ENCODE peak calls at places on chromosomes 7 and 10, in ten cellular contexts. J is pons; K is activated naive CD4-positive, alpha-beta T cell; G is IMR-90; S is T-helper 2 cell; P is iPS-NIHi11; W is HEK293T; M is AG10803; R is stimulated activated naive CD8-positive, alpha-beta T cell treated with anti-CD3 and anti-CD28 coated beads, Interleukin-15, Interleukin-2, amounts not matched to agents 100 U/mL and 50 U/mL, for 24 hours; Q is NCI-H460. X is an unnamed sample.

GRCh38 chr10:23069019-23069665 is 26.2 kb upstream of the MSRB2 start:
- DNase-seq in M (no peak), G (no peak), S (peak; percentile 77), Q (no peak), P (no peak), J (no peak), W (no peak), R (no peak), K (no peak), X (no peak)

GRCh38 chr10:5658871-5659618 is 7.3 kb downstream of the ASB13 start:
- DNase-seq in S (no peak), P (peak; percentile 59), M (no peak), J (no peak), W (no peak), G (no peak), K (no peak), Q (no peak), R (no peak), X (no peak)

GRCh38 chr10:51879238-51879637 is 179.8 kb upstream of the CSTF2T start:
- DNase-seq in Q (peak; percentile 5), P (no peak), S (peak; percentile 67), R (no peak), J (peak; percentile 29), G (peak; percentile 100), K (no peak), M (peak; percentile 100), W (no peak), X (no peak)

GRCh38 chr7:102991540-102992214 is 78.9 kb downstream of the LRRC17 start:
- DNase-seq in K (no peak), S (no peak), G (peak; percentile 99), R (no peak), W (peak; percentile 48), Q (peak; percentile 88), M (peak; percentile 86), J (no peak), P (no peak), X (no peak)

GRCh38 chr7:3510101-3511020 is 209.3 kb downstream of the SDK1 start:
- DNase-seq in G (peak; percentile 4), Q (no peak), W (no peak), M (no peak), R (no peak), S (no peak), P (no peak), J (no peak), K (no peak), X (no peak)

GRCh38 chr10:77889277-77889903 is 37.2 kb downstream of the DLG5 start:
- DNase-seq in G (no peak), W (peak; percentile 37), M (no peak), R (no peak), K (no peak), S (no peak), J (peak; percentile 95), Q (no peak), P (peak; percentile 87), X (peak; percentile 47)

GRCh38 chr7:158274404-158274811 is 313.2 kb downstream of the PTPRN2 start:
- DNase-seq in G (no peak), W (no peak), K (no peak), R (no peak), Q (no peak), S (no peak), J (no peak), M (no peak), P (no peak), X (no peak)

GRCh38 chr7:98719396-98719795 is 102.3 kb downstream of the NPTX2 start:
- DNase-seq in J (no peak), M (no peak), K (no peak), P (no peak), R (no peak), W (no peak), Q (no peak), S (no peak), G (no peak), X (no peak)

GRCh38 chr7:16702433-16702832 is 51.1 kb upstream of the TSPAN13 start:
- DNase-seq in J (no peak), M (no peak), P (no peak), W (no peak), S (no peak), K (no peak), G (no peak), R (no peak), Q (no peak), X (no peak)

GRCh38 chr7:85185355-85186082 is 1.3 kb downstream of the SEMA3D start:
- DNase-seq in J (peak; percentile 42), W (peak; percentile 62), P (peak; percentile 52), K (no peak), Q (no peak), R (no peak), G (peak; percentile 61), S (no peak), M (peak; percentile 65), X (peak; percentile 76)

GRCh38 chr7:135102372-135102771 is 45.5 kb upstream of the TMEM140 start:
- DNase-seq in W (no peak), K (no peak), G (no peak), M (no peak), J (no peak), Q (no peak), S (peak; percentile 19), R (no peak), P (no peak), X (no peak)

GRCh38 chr7:130461256-130461655 is 20.4 kb upstream of the CEP41 start:
- DNase-seq in S (no peak), R (no peak), Q (no peak), G (no peak), K (no peak), P (no peak), M (peak; percentile 87), J (no peak), W (no peak), X (no peak)

GRCh38 chr10:13086051-13086450 is 13.9 kb upstream of the OPTN start:
- DNase-seq in S (no peak), G (peak; percentile 48), J (no peak), K (no peak), W (no peak), M (peak; percentile 33), P (no peak), Q (no peak), R (no peak), X (no peak)

GRCh38 chr7:150740053-150740452 is 2.8 kb downstream of the GIMAP5 start:
- DNase-seq in W (no peak), P (no peak), G (no peak), J (no peak), M (no peak), K (no peak), R (peak; percentile 41), S (no peak), Q (no peak), X (no peak)

GRCh38 chr7:136183981-136184380 is 206.8 kb upstream of the MTPN start:
- DNase-seq in S (no peak), P (peak; percentile 41), Q (no peak), G (peak; percentile 10), W (no peak), R (no peak), K (no peak), M (no peak), J (peak; percentile 20), X (no peak)

GRCh38 chr7:107836237-107837144 is 33.5 kb upstream of the SLC26A3 start:
- DNase-seq in W (no peak), M (no peak), P (no peak), Q (no peak), R (no peak), G (no peak), K (no peak), S (no peak), J (no peak), X (no peak)

GRCh38 chr10:30215631-30216030 is 133.4 kb downstream of the MTPAP start:
- DNase-seq in G (no peak), R (no peak), P (no peak), K (no peak), W (no peak), J (no peak), S (no peak), Q (no peak), M (peak; percentile 25), X (no peak)

GRCh38 chr10:48439031-48439430 is 132.6 kb downstream of the MAPK8 start:
- DNase-seq in R (no peak), S (no peak), G (peak; percentile 81), Q (no peak), M (peak; percentile 80), P (no peak), J (no peak), W (no peak), K (no peak), X (no peak)

GRCh38 chr10:21526184-21526951 is 886 bp upstream of the SKIDA1 start:
- DNase-seq in G (peak; percentile 64), R (peak; percentile 67), K (no peak), S (peak; percentile 62), J (peak; percentile 60), P (peak; percentile 66), Q (peak; percentile 61), M (peak; percentile 88), W (peak; percentile 51), X (peak; percentile 80)

GRCh38 chr7:5339949-5340348 is 57.2 kb downstream of the SLC29A4 start:
- DNase-seq in S (no peak), G (no peak), M (no peak), K (no peak), W (no peak), Q (no peak), R (no peak), P (no peak), J (no peak), X (no peak)

GRCh38 chr10:132626761-132627735 is 89.5 kb downstream of the INPP5A start:
- DNase-seq in K (no peak), G (no peak), W (no peak), R (no peak), J (peak; percentile 50), S (no peak), P (no peak), M (no peak), Q (no peak), X (no peak)

GRCh38 chr7:134886353-134887057 is 99.8 kb upstream of the AGBL3 start:
- DNase-seq in K (no peak), P (no peak), S (peak; percentile 61), R (no peak), G (peak; percentile 80), M (peak; percentile 72), W (no peak), J (no peak), Q (no peak), X (no peak)

GRCh38 chr7:2930310-2931033 is 86.4 kb upstream of the GNA12 start:
- DNase-seq in J (no peak), M (no peak), W (no peak), Q (no peak), G (no peak), R (no peak), K (no peak), P (no peak), S (no peak), X (no peak)

GRCh38 chr7:50267525-50268041 is 36.9 kb upstream of the IKZF1 start:
- DNase-seq in S (peak; percentile 62), W (no peak), G (no peak), M (no peak), P (no peak), Q (no peak), R (no peak), K (no peak), J (no peak), X (no peak)

GRCh38 chr7:34133356-34133982 is 228.1 kb downstream of the BMPER start:
- DNase-seq in W (no peak), R (no peak), G (peak; percentile 95), M (peak; percentile 96), K (no peak), J (no peak), S (no peak), P (no peak), Q (no peak), X (no peak)

GRCh38 chr7:73717991-73718405 is 1.5 kb downstream of the STX1A start:
- DNase-seq in W (no peak), P (no peak), S (peak; percentile 83), J (no peak), R (peak; percentile 82), Q (peak; percentile 93), G (peak; percentile 93), M (peak; percentile 77), K (peak; percentile 24), X (no peak)

GRCh38 chr7:28768577-28769147 is 189.5 kb downstream of the TRIL start:
- DNase-seq in M (peak; percentile 38), G (peak; percentile 87), W (no peak), Q (no peak), J (no peak), K (no peak), R (no peak), P (no peak), S (no peak), X (no peak)

GRCh38 chr10:14815681-14816080 is 22.2 kb downstream of the CDNF start:
- DNase-seq in P (no peak), K (no peak), J (no peak), Q (no peak), G (peak; percentile 39), S (no peak), M (peak; percentile 11), R (no peak), W (no peak), X (no peak)

X was measured in HAP-1.